ENCODE peak calls at places on chromosomes 2 and 18, in four cellular contexts. N is fibroblast of gingiva, L is iris pigment epithelial cell, D is T-cell. F is an unnamed sample.

GRCh38 chr2:1731963-1732768 is 12.1 kb downstream of the PXDN start:
- DNase-seq in N (peak; percentile 95), L (peak; percentile 95), D (no peak), F (peak; percentile 31)

GRCh38 chr2:54455584-54456525 is at the start of gene SPTBN1:
- DNase-seq in N (peak; percentile 96), L (peak; percentile 94), D (peak; percentile 7), F (peak; percentile 91)

GRCh38 chr2:80026040-80026729 is 278.4 kb downstream of the LRRTM1 start:
- DNase-seq in N (no peak), L (peak; percentile 24), D (no peak), F (no peak)

GRCh38 chr18:10995576-10995975 is 153.8 kb downstream of the PIEZO2 start:
- DNase-seq in N (no peak), L (no peak), D (no peak), F (no peak)

GRCh38 chr18:54787616-54788015 is 40.7 kb upstream of the RAB27B start:
- DNase-seq in N (peak; percentile 63), L (peak; percentile 27), D (no peak), F (no peak)

GRCh38 chr2:36881816-36882215 is 84.5 kb downstream of the STRN start:
- DNase-seq in N (no peak), L (no peak), D (no peak), F (no peak)

GRCh38 chr2:119910566-119910965 is 102.3 kb upstream of the EPB41L5 start:
- DNase-seq in N (no peak), L (no peak), D (no peak), F (no peak)

GRCh38 chr2:226423498-226423960 is 376.1 kb downstream of the IRS1 start:
- DNase-seq in N (no peak), L (peak; percentile 50), D (peak; percentile 35), F (no peak)

GRCh38 chr18:35203001-35203553 is 37.8 kb upstream of the ZNF397 start:
- DNase-seq in N (no peak), L (no peak), D (no peak), F (no peak)

GRCh38 chr2:30484995-30485394 is 37.9 kb downstream of the LCLAT1 start:
- DNase-seq in N (no peak), L (no peak), D (no peak), F (no peak)

GRCh38 chr2:207163815-207164747 is 1.7 kb downstream of the KLF7 start:
- DNase-seq in N (peak; percentile 34), L (peak; percentile 64), D (no peak), F (no peak)

GRCh38 chr2:238591732-238592131 is 165.0 kb downstream of the ASB1 start:
- DNase-seq in N (no peak), L (no peak), D (no peak), F (no peak)

GRCh38 chr2:189179607-189179979 is at the start of gene COL5A2:
- DNase-seq in N (peak; percentile 94), L (peak; percentile 98), D (no peak), F (peak; percentile 42)

GRCh38 chr2:28610583-28611201 is 114.8 kb downstream of the PLB1 start:
- DNase-seq in N (no peak), L (peak; percentile 95), D (no peak), F (no peak)

GRCh38 chr2:101479328-101479727 is 4.4 kb upstream of the RFX8 start:
- DNase-seq in N (no peak), L (no peak), D (no peak), F (no peak)

GRCh38 chr18:48006415-48007175 is 76.1 kb upstream of the SMAD2 start:
- DNase-seq in N (no peak), L (no peak), D (no peak), F (no peak)

GRCh38 chr2:144947709-144948037 is 427.8 kb upstream of the ZEB2 start:
- DNase-seq in N (no peak), L (no peak), D (no peak), F (no peak)

GRCh38 chr2:205686231-205687017 is 4.1 kb downstream of the NRP2 start:
- DNase-seq in N (peak; percentile 13), L (no peak), D (no peak), F (peak; percentile 51)

GRCh38 chr18:10752407-10752806 is 226.6 kb downstream of the NAPG start:
- DNase-seq in N (no peak), L (no peak), D (no peak), F (no peak)

GRCh38 chr18:45068563-45069191 is 388.0 kb downstream of the SETBP1 start:
- DNase-seq in N (no peak), L (no peak), D (no peak), F (no peak)

GRCh38 chr2:180992994-180993393 is 12.6 kb downstream of the UBE2E3 start:
- DNase-seq in N (no peak), L (no peak), D (no peak), F (no peak)

GRCh38 chr2:101657787-101658186 is 39.7 kb upstream of the MAP4K4 start:
- DNase-seq in N (no peak), L (no peak), D (no peak), F (peak; percentile 34)

GRCh38 chr18:7645756-7646155 is 78.6 kb downstream of the PTPRM start:
- DNase-seq in N (no peak), L (no peak), D (no peak), F (no peak)

GRCh38 chr18:13418013-13418710 is 199.6 kb downstream of the LDLRAD4 start:
- DNase-seq in N (no peak), L (no peak), D (no peak), F (no peak)

GRCh38 chr2:177693658-177694334 is 301.2 kb downstream of the AGPS start:
- DNase-seq in N (no peak), L (no peak), D (no peak), F (no peak)

GRCh38 chr18:3916082-3916481 is 466.1 kb downstream of the TGIF1 start:
- DNase-seq in N (no peak), L (no peak), D (no peak), F (no peak)

GRCh38 chr18:22113144-22113813 is 56.1 kb upstream of the GATA6 start:
- DNase-seq in N (no peak), L (no peak), D (no peak), F (no peak)